ENCODE peak calls at places on chromosomes 16 and 17, in six cellular contexts. S, R, M, P, T and J are unnamed samples.

GRCh38 chr17:14261406-14261805 is 24.7 kb upstream of the CDRT15 start:
- DNase-seq in T (no peak), M (no peak), S (no peak), R (no peak), P (no peak), J (no peak)

GRCh38 chr17:2595200-2595599 is 1.7 kb downstream of the PAFAH1B1 start:
- DNase-seq in S (no peak), M (no peak), R (no peak), T (no peak), P (no peak), J (no peak)

GRCh38 chr17:46826116-46826515 is 7.6 kb upstream of the WNT3 start:
- DNase-seq in S (no peak), R (no peak), M (no peak), T (no peak), P (no peak), J (no peak)

GRCh38 chr17:20071824-20072691 is 62.9 kb downstream of the SPECC1 start:
- DNase-seq in S (no peak), M (no peak), T (no peak), P (peak), R (no peak), J (no peak)

GRCh38 chr16:85897384-85897783 is 1.6 kb upstream of the IRF8 start:
- DNase-seq in P (no peak), R (no peak), S (no peak), M (no peak), T (no peak), J (no peak)

GRCh38 chr16:27220527-27220926 is 17.2 kb downstream of the KDM8 start:
- DNase-seq in P (no peak), T (no peak), S (no peak), M (no peak), R (no peak), J (no peak)

GRCh38 chr17:9219631-9220415 is 198.5 kb downstream of the NTN1 start:
- DNase-seq in S (no peak), T (no peak), P (no peak), R (no peak), M (no peak), J (no peak)

GRCh38 chr17:61402978-61403845 is 3.6 kb downstream of the TBX2 start:
- DNase-seq in S (no peak), M (no peak), P (no peak), R (no peak), T (no peak), J (no peak)

GRCh38 chr17:4953461-4953961 is 2.6 kb downstream of the ENO3 start:
- DNase-seq in T (no peak), P (no peak), M (no peak), S (no peak), R (no peak), J (no peak)

GRCh38 chr16:55035956-55036355 is 105.3 kb downstream of the IRX5 start:
- DNase-seq in R (no peak), P (no peak), T (no peak), M (no peak), S (no peak), J (no peak)

GRCh38 chr16:49924078-49924477 is 68.2 kb upstream of the ZNF423 start:
- DNase-seq in S (no peak), M (no peak), P (peak), T (no peak), R (no peak), J (no peak)

GRCh38 chr16:592518-593306 is 2.8 kb downstream of the RAB40C start:
- DNase-seq in R (no peak), S (no peak), M (peak), P (no peak), T (peak), J (peak)

GRCh38 chr17:77725851-77726250 is 232.7 kb upstream of the TNRC6C start:
- DNase-seq in R (no peak), P (no peak), M (no peak), T (no peak), S (no peak), J (no peak)

GRCh38 chr16:82846806-82847205 is 220.0 kb downstream of the CDH13 start:
- DNase-seq in S (no peak), R (no peak), M (no peak), P (no peak), T (no peak), J (no peak)

GRCh38 chr17:3512512-3513171 is 36.8 kb downstream of the ASPA start:
- DNase-seq in T (peak), P (peak), M (peak), R (no peak), S (peak), J (peak)

GRCh38 chr17:78680436-78680835 is 101.6 kb downstream of the CYTH1 start:
- DNase-seq in P (no peak), S (no peak), T (no peak), M (no peak), R (no peak), J (no peak)

GRCh38 chr16:16982614-16983013 is 488.1 kb downstream of the XYLT1 start:
- DNase-seq in R (no peak), T (no peak), S (no peak), M (no peak), P (peak), J (no peak)

GRCh38 chr17:80233202-80233601 is 13.0 kb downstream of the SLC26A11 start:
- DNase-seq in T (no peak), P (no peak), R (no peak), M (no peak), S (no peak), J (no peak)

GRCh38 chr16:58472266-58472665 is 27.7 kb upstream of the NDRG4 start:
- DNase-seq in R (no peak), M (no peak), P (no peak), S (no peak), T (no peak), J (no peak)

GRCh38 chr16:77330332-77331043 is 104.3 kb downstream of the ADAMTS18 start:
- DNase-seq in R (no peak), T (no peak), P (no peak), S (no peak), M (no peak), J (no peak)

GRCh38 chr16:81189100-81189664 is 49.3 kb upstream of the BCO1 start:
- DNase-seq in T (peak), R (no peak), S (peak), M (peak), P (peak), J (no peak)

GRCh38 chr17:64546716-64547115 is 39.9 kb downstream of the CEP95 start:
- DNase-seq in S (no peak), R (no peak), M (no peak), P (no peak), T (no peak), J (no peak)

GRCh38 chr17:29094101-29094708 is 51.3 kb downstream of the PIPOX start:
- DNase-seq in T (no peak), R (no peak), M (no peak), S (no peak), P (no peak), J (no peak)

GRCh38 chr17:47604268-47604927 is 45.3 kb upstream of the KPNB1 start:
- DNase-seq in S (peak), P (no peak), T (no peak), R (no peak), M (no peak), J (no peak)

GRCh38 chr17:27361695-27362094 is 67.8 kb downstream of the WSB1 start:
- DNase-seq in R (no peak), M (no peak), P (no peak), S (no peak), T (no peak), J (no peak)

GRCh38 chr17:38719284-38719942 is 10.7 kb upstream of the CISD3 start:
- DNase-seq in M (no peak), T (no peak), R (no peak), S (no peak), P (no peak), J (no peak)

GRCh38 chr16:83835972-83836566 is 28.3 kb downstream of the HSBP1 start:
- DNase-seq in M (no peak), T (no peak), R (no peak), S (no peak), P (peak), J (no peak)

GRCh38 chr16:24748242-24748641 is 18.8 kb downstream of the TNRC6A start:
- DNase-seq in T (no peak), R (no peak), M (peak), P (peak), S (peak), J (no peak)

GRCh38 chr16:71673190-71673956 is 47.4 kb downstream of the MARVELD3 start:
- DNase-seq in S (no peak), T (no peak), M (no peak), R (no peak), P (no peak), J (no peak)

GRCh38 chr17:44005865-44006580 is 1.6 kb downstream of the NAGS start:
- DNase-seq in S (no peak), T (peak), P (no peak), M (peak), R (peak), J (peak)

GRCh38 chr17:14581181-14581830 is 280.4 kb downstream of the HS3ST3B1 start:
- DNase-seq in T (no peak), S (no peak), R (no peak), P (no peak), M (no peak), J (no peak)

GRCh38 chr17:63433746-63434591 is 12.1 kb downstream of the CYB561 start:
- DNase-seq in M (peak), R (no peak), T (peak), S (peak), P (peak), J (no peak)

GRCh38 chr16:20415541-20415940 is 6.2 kb downstream of the ACSM5 start:
- DNase-seq in M (no peak), T (no peak), S (no peak), P (no peak), R (no peak), J (no peak)

GRCh38 chr16:2208308-2208707 is 2.4 kb downstream of the BRICD5 start:
- DNase-seq in S (no peak), R (no peak), M (no peak), T (no peak), P (no peak), J (no peak)

GRCh38 chr17:50261051-50261915 is 13.0 kb upstream of the TMEM92 start:
- DNase-seq in S (no peak), T (no peak), M (no peak), R (no peak), P (no peak), J (no peak)

GRCh38 chr17:71633391-71633849 is 487.4 kb upstream of the SOX9 start:
- DNase-seq in T (peak), R (no peak), P (no peak), M (no peak), S (no peak), J (no peak)

GRCh38 chr17:41773190-41773588 is 13.3 kb downstream of the JUP start:
- DNase-seq in S (peak), P (no peak), M (peak), R (no peak), T (peak), J (peak)

GRCh38 chr17:18988546-18989173 is 15.9 kb downstream of the FAM83G start:
- DNase-seq in R (no peak), S (no peak), M (no peak), T (peak), P (no peak), J (peak)

GRCh38 chr16:56774009-56774408 is 44.1 kb downstream of the NUP93 start:
- DNase-seq in T (no peak), R (no peak), P (no peak), M (no peak), S (no peak), J (no peak)

DNA sequence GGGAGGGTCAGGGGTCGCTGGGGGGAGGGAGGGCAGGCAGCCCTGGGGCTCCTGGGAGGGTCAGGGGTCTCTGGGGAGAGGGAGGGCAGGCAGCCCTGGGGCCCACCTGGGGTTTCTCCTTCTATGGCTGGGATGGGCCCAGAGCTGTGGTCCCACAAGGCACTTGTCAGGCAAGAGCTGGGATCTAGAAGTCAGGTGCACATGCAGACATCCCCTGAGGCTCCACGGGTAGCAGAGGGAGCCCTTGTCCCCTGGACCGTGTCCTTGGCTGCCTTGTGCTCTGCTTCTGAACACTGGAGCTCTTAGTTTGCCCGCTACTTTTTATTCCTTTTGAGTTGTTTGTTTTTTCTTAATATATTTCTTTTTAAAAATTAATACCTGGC is 1.8 kb downstream of the TUBB3 start:
- DNase-seq in T (no peak), P (no peak), M (no peak), S (no peak), R (no peak), J (no peak)
- H3K27ac ChIP-seq in T (no peak), P (no peak), M (no peak), S (no peak), R (no peak), J (no peak)

GRCh38 chr17:68512247-68512966 is at the start of gene PRKAR1A:
- DNase-seq in M (peak), T (peak), R (peak), P (peak), S (peak), J (peak)
- TF ChIP-seq CTCF in M (no peak), T (peak), R (no peak), P (no peak), S (no peak), J (no peak)

GRCh38 chr17:75474736-75475135 is 18.3 kb downstream of the TMEM94 start:
- DNase-seq in P (no peak), M (no peak), R (no peak), S (no peak), T (no peak), J (no peak)

GRCh38 chr17:75475144-75475835 is 18.9 kb downstream of the TMEM94 start:
- DNase-seq in P (no peak), R (no peak), T (no peak), S (no peak), M (no peak), J (no peak)

GRCh38 chr17:75473246-75473645 is 16.8 kb downstream of the TMEM94 start:
- DNase-seq in R (no peak), M (no peak), S (no peak), T (no peak), P (no peak), J (no peak)

GRCh38 chr17:75471207-75471606 is 14.8 kb downstream of the TMEM94 start:
- DNase-seq in M (no peak), P (no peak), R (no peak), T (no peak), S (no peak), J (no peak)

GRCh38 chr17:75472119-75472518 is 15.7 kb downstream of the TMEM94 start:
- DNase-seq in P (peak), M (no peak), R (no peak), T (no peak), S (no peak), J (peak)
- H3K27ac ChIP-seq in P (no peak), M (no peak), R (no peak), T (no peak), S (peak), J (no peak)

DNA sequence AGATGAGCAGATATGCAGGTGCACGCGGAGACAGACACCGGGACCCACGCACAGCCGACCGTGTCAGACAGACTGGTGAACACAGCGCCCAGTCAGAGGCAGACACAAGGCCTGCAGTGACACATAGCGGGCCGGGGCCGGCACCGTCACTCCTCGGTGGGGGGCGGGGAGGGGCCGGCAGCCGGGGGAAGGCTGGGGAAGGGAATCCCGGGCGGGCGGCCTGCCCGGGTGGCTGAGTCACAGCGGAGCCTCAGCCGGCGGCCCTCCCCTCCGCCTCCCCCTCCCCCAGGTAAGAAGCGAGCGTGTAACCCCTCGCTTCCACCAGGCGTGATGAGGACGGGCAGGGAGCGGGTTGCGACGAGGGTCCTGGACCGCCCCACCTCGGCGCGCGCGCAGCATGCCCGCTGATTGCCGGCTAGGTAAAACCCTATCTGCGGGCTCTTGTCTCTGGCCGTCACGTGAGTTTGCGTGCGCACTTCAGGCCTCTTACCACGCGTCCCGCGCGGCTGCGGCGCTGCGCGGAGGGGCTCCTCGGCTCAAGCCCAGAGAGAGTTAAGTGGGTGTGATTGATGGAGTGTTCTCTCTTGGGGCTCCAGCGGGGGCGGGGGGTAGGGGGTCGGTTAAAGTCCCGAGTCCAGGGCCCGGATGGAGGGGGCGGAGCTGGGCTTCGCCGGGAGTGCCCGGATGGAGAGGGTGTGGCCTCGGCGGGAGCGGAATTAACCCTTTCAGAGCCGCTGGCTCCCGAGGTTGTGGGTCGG is 7.8 kb downstream of the KDM6B start:
- DNase-seq in T (peak), S (peak), M (peak), P (peak), R (peak), J (peak)
- TF ChIP-seq CTCF in T (no peak), S (peak), M (peak), P (peak), R (peak), J (peak)